ENCODE peak calls at places on chromosomes 4 and X, in eight cellular contexts. Q, S, B, K, M, I, T and F are unnamed samples.

GRCh38 chrX:78652971-78653822 is 5.9 kb downstream of the RTL3 start:
- DNase-seq in T (peak; percentile 88), K (no peak), Q (no peak), B (peak; percentile 92), S (no peak), M (peak; percentile 84), I (no peak), F (no peak)

GRCh38 chr4:37983951-37984350 is 23.8 kb downstream of the PTTG2 start:
- DNase-seq in K (no peak), I (no peak), Q (no peak), S (no peak), B (no peak), M (no peak), T (no peak), F (no peak)

GRCh38 chr4:74376888-74377483 is 12.0 kb downstream of the EREG start:
- DNase-seq in S (peak; percentile 48), I (peak; percentile 11), M (peak; percentile 90), T (peak; percentile 40), K (no peak), Q (no peak), B (peak; percentile 58), F (no peak)

GRCh38 chr4:61531188-61531587 is 331.1 kb downstream of the ADGRL3 start:
- DNase-seq in S (no peak), Q (no peak), I (no peak), K (no peak), M (no peak), T (no peak), B (no peak), F (no peak)

GRCh38 chr4:48681856-48682255 is 98.2 kb downstream of the FRYL start:
- DNase-seq in M (peak; percentile 64), S (peak; percentile 24), I (peak; percentile 16), K (no peak), T (no peak), Q (no peak), B (peak; percentile 33), F (no peak)

GRCh38 chr4:74228691-74229640 is 71.0 kb downstream of the MTHFD2L start:
- DNase-seq in M (peak; percentile 89), I (peak; percentile 75), Q (peak; percentile 84), T (peak; percentile 58), K (peak; percentile 25), B (peak; percentile 63), S (peak; percentile 66), F (peak; percentile 49)

GRCh38 chrX:81316163-81316562 is 114.3 kb downstream of the SH3BGRL start:
- DNase-seq in K (no peak), B (peak; percentile 50), S (no peak), Q (no peak), T (no peak), I (no peak), M (peak; percentile 35), F (no peak)

GRCh38 chrX:106170318-106170717 is 2.2 kb downstream of the PWWP3B start:
- DNase-seq in S (no peak), B (peak; percentile 10), Q (no peak), I (no peak), K (no peak), M (peak; percentile 49), T (no peak), F (no peak)

GRCh38 chr4:115906428-115906827 is 793.0 kb upstream of the NDST4 start:
- DNase-seq in I (no peak), T (no peak), Q (no peak), S (no peak), B (no peak), K (no peak), M (no peak), F (no peak)

GRCh38 chrX:11908371-11908770 is 150.3 kb downstream of the MSL3 start:
- DNase-seq in S (peak; percentile 31), B (peak; percentile 23), I (peak; percentile 17), T (no peak), M (peak; percentile 50), K (no peak), Q (no peak), F (peak; percentile 11)

GRCh38 chr4:28247805-28248204 is 1387.2 kb downstream of the STIM2 start:
- DNase-seq in M (no peak), S (no peak), T (no peak), K (no peak), Q (no peak), I (no peak), B (no peak), F (no peak)

GRCh38 chr4:176794651-176795050 is 1.9 kb upstream of the VEGFC start:
- DNase-seq in M (no peak), B (no peak), T (no peak), Q (no peak), K (no peak), I (no peak), S (no peak), F (no peak)

GRCh38 chr4:99886146-99886545 is 8.1 kb downstream of the LAMTOR3 start:
- DNase-seq in T (peak; percentile 51), M (peak; percentile 73), S (no peak), Q (no peak), K (no peak), I (no peak), B (peak; percentile 76), F (no peak)

DNA sequence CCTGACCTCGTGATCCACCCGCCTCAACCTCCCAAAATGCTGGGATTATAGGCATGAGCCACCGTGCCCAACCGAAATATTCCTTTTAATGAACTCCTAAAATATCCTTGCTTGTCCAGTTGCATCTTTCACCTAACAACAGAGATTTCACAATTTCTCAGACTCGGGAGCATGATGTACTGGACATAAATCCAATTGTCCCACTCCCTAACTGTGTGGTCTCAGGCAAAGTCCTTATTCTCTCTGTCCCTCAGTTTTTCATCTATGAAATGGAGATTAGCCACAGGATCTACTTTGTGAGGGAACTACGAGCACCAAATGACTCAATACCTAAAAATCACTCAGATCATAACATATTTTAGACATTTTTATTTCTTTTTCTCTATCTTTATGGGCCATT is 9.3 kb downstream of the RAB40A start:
- DNase-seq in Q (no peak), B (no peak), S (no peak), T (no peak), I (no peak), K (no peak), M (no peak), F (no peak)
- H3K4me1 ChIP-seq in Q (no peaks in the 10 kb centered on the region), B (no peaks in the 10 kb centered on the region), S (no peaks in the 10 kb centered on the region), T (no peaks in the 10 kb centered on the region), I (no peaks in the 10 kb centered on the region), K (no peaks in the 10 kb centered on the region), M (no peaks in the 10 kb centered on the region), F (no peaks in the 10 kb centered on the region)

GRCh38 chrX:56802921-56803848 is 74.1 kb downstream of the NBDY start:
- DNase-seq in I (no peak), Q (peak; percentile 71), K (peak; percentile 22), M (peak; percentile 72), B (peak; percentile 62), T (peak; percentile 7), S (peak; percentile 46), F (peak; percentile 11)

GRCh38 chrX:56802428-56802827 is 73.4 kb downstream of the NBDY start:
- DNase-seq in Q (no peak), M (no peak), T (no peak), B (no peak), K (no peak), I (no peak), S (no peak), F (no peak)

GRCh38 chrX:56798866-56799864 is 70.1 kb downstream of the NBDY start:
- DNase-seq in M (no peak), S (no peak), B (no peak), K (no peak), T (no peak), I (no peak), Q (peak; percentile 26), F (no peak)

GRCh38 chrX:56800307-56800706 is 71.3 kb downstream of the NBDY start:
- DNase-seq in B (no peak), I (no peak), Q (peak; percentile 19), T (no peak), M (no peak), K (no peak), S (no peak), F (no peak)

DNA sequence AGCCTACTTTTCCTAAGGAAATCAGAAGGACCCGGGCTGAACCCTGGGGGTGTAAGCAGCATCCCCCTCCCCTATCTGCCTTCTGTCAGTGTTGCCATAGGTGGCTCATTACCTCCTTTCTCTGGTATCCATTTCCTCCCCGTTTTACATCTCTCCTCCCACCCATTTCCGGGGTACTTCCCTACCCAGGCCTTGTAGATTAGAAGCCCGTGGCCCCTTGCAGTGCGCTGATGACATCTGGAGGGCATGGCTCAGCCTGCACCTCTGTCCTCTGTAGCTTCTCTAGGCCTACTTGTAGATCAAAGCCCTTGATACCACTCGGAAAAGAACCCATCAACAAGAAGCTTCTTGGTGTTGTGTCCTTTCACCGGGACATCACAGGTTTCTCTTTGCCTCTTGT is 71.8 kb downstream of the NBDY start:
- DNase-seq in K (no peak), S (peak; percentile 65), B (no peak), T (no peak), I (peak; percentile 65), M (peak; percentile 14), Q (peak; percentile 53), F (no peak)
- H3K4me1 ChIP-seq in K (peaks cover 42% of the 10 kb centered on the region), S (peaks cover 37% of the 10 kb centered on the region), B (no peaks in the 10 kb centered on the region), T (no peaks in the 10 kb centered on the region), I (peaks cover 16% of the 10 kb centered on the region), M (no peaks in the 10 kb centered on the region), Q (peaks cover 10% of the 10 kb centered on the region), F (peaks cover 38% of the 10 kb centered on the region)

DNA sequence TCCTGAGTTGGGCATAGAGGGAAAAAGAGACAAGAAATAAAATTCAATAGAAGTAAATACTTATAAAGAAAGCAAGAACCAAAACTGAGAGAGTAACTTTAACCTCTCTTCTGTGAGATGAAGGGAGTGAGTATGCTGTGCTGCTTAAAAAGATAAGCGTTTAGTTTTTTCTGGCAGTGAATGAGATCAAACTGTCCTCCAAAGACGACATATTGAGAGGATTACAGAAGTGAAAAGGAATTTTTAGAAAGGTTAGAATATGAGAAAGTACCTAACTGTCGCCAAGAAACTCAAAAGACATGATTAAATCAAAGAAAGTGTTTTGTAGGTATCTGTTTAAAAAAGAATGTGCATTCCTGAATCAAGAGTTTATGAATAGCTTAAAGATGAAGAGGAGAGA is 16.0 kb downstream of the GAB1 start:
- DNase-seq in I (no peak), B (peak; percentile 45), S (no peak), T (peak; percentile 8), Q (no peak), M (peak; percentile 27), K (no peak), F (no peak)
- H3K4me1 ChIP-seq in I (peaks cover 69% of the 10 kb centered on the region), B (peaks cover 13% of the 10 kb centered on the region), S (no peaks in the 10 kb centered on the region), T (peaks cover 21% of the 10 kb centered on the region), Q (peaks cover 7% of the 10 kb centered on the region), M (peaks cover 63% of the 10 kb centered on the region), K (peaks cover 77% of the 10 kb centered on the region), F (no peaks in the 10 kb centered on the region)

GRCh38 chr4:118757761-118758213 is 72.6 kb downstream of the METTL14 start:
- DNase-seq in T (no peak), B (no peak), S (no peak), K (no peak), M (peak; percentile 90), I (no peak), Q (no peak), F (no peak)

GRCh38 chr4:118756958-118757357 is 71.8 kb downstream of the METTL14 start:
- DNase-seq in B (no peak), T (no peak), M (no peak), K (no peak), Q (no peak), S (no peak), I (no peak), F (no peak)

GRCh38 chr4:118754890-118755289 is 69.7 kb downstream of the METTL14 start:
- DNase-seq in Q (no peak), I (no peak), K (no peak), S (no peak), T (no peak), B (no peak), M (peak; percentile 35), F (no peak)

GRCh38 chr4:118755438-118756226 is 70.4 kb downstream of the METTL14 start:
- DNase-seq in B (no peak), K (no peak), Q (no peak), M (no peak), T (no peak), S (no peak), I (no peak), F (no peak)

GRCh38 chr4:118756429-118756828 is 71.2 kb downstream of the METTL14 start:
- DNase-seq in K (no peak), B (no peak), M (no peak), T (no peak), S (no peak), Q (no peak), I (no peak), F (no peak)
- H3K4me1 ChIP-seq in K (peaks cover 100% of the 10 kb centered on the region), B (peaks cover 22% of the 10 kb centered on the region), M (peaks cover 8% of the 10 kb centered on the region), T (peaks cover 47% of the 10 kb centered on the region), S (no peaks in the 10 kb centered on the region), Q (no peaks in the 10 kb centered on the region), I (peaks cover 73% of the 10 kb centered on the region), F (no peaks in the 10 kb centered on the region)